ENCODE peak calls at places on chromosomes 6 and 20, in seven cellular contexts. T is Panc1, W is K562, O is HCT116, Y is breast epithelium, P is endothelial cell of umbilical vein, U is esophagus muscularis mucosa. X is an unnamed sample.

GRCh38 chr6:149925253-149925973 is 2.5 kb upstream of the RAET1G start:
- DNase-seq in T (no peak), W (no peak), U (no peak), O (no peak), P (peak; percentile 36), Y (no peak), X (no peak)

GRCh38 chr6:29251741-29252140 is 49.8 kb upstream of the OR14J1 start:
- DNase-seq in Y (no peak), W (no peak), T (no peak), O (no peak), U (no peak), P (no peak), X (no peak)

GRCh38 chr20:8646716-8647115 is 422.2 kb upstream of the PLCB4 start:
- DNase-seq in O (no peak), W (no peak), P (no peak), U (no peak), T (no peak), Y (no peak), X (no peak)

GRCh38 chr6:170128346-170128745 is 162.5 kb downstream of the DLL1 start:
- DNase-seq in P (no peak), U (no peak), Y (peak; percentile 14), T (no peak), O (no peak), W (no peak), X (no peak)

GRCh38 chr20:3871549-3872265 is 17.5 kb upstream of the PANK2 start:
- DNase-seq in W (no peak), Y (no peak), U (no peak), T (no peak), P (no peak), O (no peak), X (no peak)

GRCh38 chr6:56292505-56293181 is 45.3 kb upstream of the COL21A1 start:
- DNase-seq in O (peak; percentile 53), T (peak; percentile 72), P (peak; percentile 88), Y (no peak), U (no peak), W (peak; percentile 10), X (no peak)

GRCh38 chr6:130222775-130223174 is at the start of gene SAMD3:
- DNase-seq in Y (no peak), U (no peak), P (no peak), T (no peak), O (no peak), W (no peak), X (no peak)

GRCh38 chr6:5135783-5136376 is 50.7 kb downstream of the PPP1R3G start:
- DNase-seq in U (no peak), O (peak; percentile 27), T (no peak), P (peak; percentile 55), W (no peak), Y (no peak), X (no peak)

GRCh38 chr6:39882567-39882953 is 51.7 kb downstream of the MOCS1 start:
- DNase-seq in U (no peak), P (peak; percentile 93), T (no peak), O (no peak), W (no peak), Y (no peak), X (no peak)

GRCh38 chr6:124881898-124882579 is 80.2 kb upstream of the RNF217 start:
- DNase-seq in Y (no peak), U (no peak), W (no peak), T (no peak), O (no peak), P (peak; percentile 11), X (no peak)

GRCh38 chr6:7846971-7847818 is 63.4 kb downstream of the TXNDC5 start:
- DNase-seq in U (no peak), W (no peak), O (no peak), T (no peak), Y (no peak), P (peak; percentile 74), X (no peak)

GRCh38 chr6:138692978-138693909 is 80.3 kb upstream of the CCDC28A start:
- DNase-seq in W (peak; percentile 52), U (no peak), P (peak; percentile 64), Y (peak; percentile 73), T (no peak), O (peak; percentile 48), X (peak; percentile 61)

GRCh38 chr6:28254340-28254618 is 2.2 kb upstream of the ZKSCAN4 start:
- DNase-seq in U (no peak), O (no peak), P (no peak), Y (no peak), T (no peak), W (no peak), X (no peak)

GRCh38 chr20:3803854-3804253 is 7.7 kb downstream of the CDC25B start:
- DNase-seq in W (no peak), P (no peak), Y (no peak), O (no peak), T (no peak), U (no peak), X (no peak)

GRCh38 chr6:109449789-109450673 is 5.5 kb downstream of the MICAL1 start:
- DNase-seq in O (no peak), Y (no peak), U (no peak), P (no peak), T (no peak), W (no peak), X (no peak)

GRCh38 chr6:41741625-41742490 is 5.3 kb downstream of the PGC start:
- DNase-seq in O (no peak), T (no peak), P (no peak), Y (no peak), U (no peak), W (no peak), X (no peak)

GRCh38 chr20:58888521-58889333 is 36.2 kb downstream of the GNAS start:
- DNase-seq in W (peak; percentile 81), U (no peak), T (no peak), P (peak; percentile 50), Y (peak; percentile 82), O (no peak), X (peak; percentile 71)

GRCh38 chr6:161038229-161039003 is 46.8 kb downstream of the MAP3K4 start:
- DNase-seq in Y (no peak), W (no peak), P (peak; percentile 5), O (peak; percentile 45), T (peak; percentile 42), U (no peak), X (no peak)

GRCh38 chr6:79180082-79180481 is 54.4 kb downstream of the HMGN3 start:
- DNase-seq in U (no peak), Y (no peak), O (no peak), W (no peak), T (no peak), P (no peak), X (no peak)

DNA sequence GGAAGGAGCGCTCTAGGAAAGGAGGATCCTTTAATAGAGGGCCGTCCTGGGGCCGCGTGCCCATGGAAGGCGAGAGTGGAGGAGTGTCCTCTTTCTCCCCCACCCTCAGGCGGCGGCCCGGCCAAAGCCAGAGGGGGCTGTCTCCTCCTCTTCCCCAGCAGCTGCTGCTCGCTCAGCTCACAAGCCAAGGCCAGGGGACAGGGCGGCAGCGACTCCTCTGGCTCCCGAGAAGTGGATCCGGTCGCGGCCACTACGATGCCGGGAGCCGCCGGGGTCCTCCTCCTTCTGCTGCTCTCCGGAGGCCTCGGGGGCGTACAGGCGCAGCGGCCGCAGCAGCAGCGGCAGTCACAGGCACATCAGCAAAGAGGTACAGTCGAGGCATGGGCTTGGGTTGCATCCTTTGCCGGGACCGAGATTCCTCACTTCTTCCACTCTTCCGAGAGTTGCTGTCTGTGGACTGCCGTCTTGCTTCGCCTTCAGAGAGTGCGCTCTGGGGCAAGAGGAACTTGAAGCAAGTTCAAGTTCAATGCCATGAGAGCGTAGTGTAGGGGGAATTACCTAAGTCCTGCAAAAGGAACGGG is at the start of gene LAMA2:
- DNase-seq in T (no peak), Y (peak; percentile 56), W (no peak), U (peak; percentile 95), P (peak; percentile 38), O (no peak), X (no peak)
- TF ChIP-seq POLR2AphosphoS5 in T (no peak), Y (peak; percentile 84), W (no peak), U (peak; percentile 80), P (no peak), O (no peak), X (no peak)

GRCh38 chr6:168949876-168950499 is 303.7 kb downstream of the THBS2 start:
- DNase-seq in T (no peak), U (no peak), W (no peak), O (no peak), Y (no peak), P (no peak), X (no peak)
- TF ChIP-seq POLR2AphosphoS5 in T (no peak), U (no peak), W (no peak), O (no peak), Y (no peak), P (no peak), X (no peak)

GRCh38 chr6:12047304-12047703 is 35.2 kb downstream of the HIVEP1 start:
- DNase-seq in W (no peak), P (no peak), U (no peak), O (no peak), Y (no peak), T (no peak), X (no peak)

GRCh38 chr6:12047792-12048432 is 35.8 kb downstream of the HIVEP1 start:
- DNase-seq in Y (no peak), O (no peak), T (no peak), U (no peak), P (no peak), W (no peak), X (no peak)

GRCh38 chr6:12049165-12049564 is 37.1 kb downstream of the HIVEP1 start:
- DNase-seq in T (no peak), P (no peak), U (no peak), W (no peak), O (no peak), Y (no peak), X (no peak)

GRCh38 chr6:12048609-12049008 is 36.5 kb downstream of the HIVEP1 start:
- DNase-seq in T (no peak), U (no peak), Y (no peak), P (no peak), O (no peak), W (no peak), X (no peak)

DNA sequence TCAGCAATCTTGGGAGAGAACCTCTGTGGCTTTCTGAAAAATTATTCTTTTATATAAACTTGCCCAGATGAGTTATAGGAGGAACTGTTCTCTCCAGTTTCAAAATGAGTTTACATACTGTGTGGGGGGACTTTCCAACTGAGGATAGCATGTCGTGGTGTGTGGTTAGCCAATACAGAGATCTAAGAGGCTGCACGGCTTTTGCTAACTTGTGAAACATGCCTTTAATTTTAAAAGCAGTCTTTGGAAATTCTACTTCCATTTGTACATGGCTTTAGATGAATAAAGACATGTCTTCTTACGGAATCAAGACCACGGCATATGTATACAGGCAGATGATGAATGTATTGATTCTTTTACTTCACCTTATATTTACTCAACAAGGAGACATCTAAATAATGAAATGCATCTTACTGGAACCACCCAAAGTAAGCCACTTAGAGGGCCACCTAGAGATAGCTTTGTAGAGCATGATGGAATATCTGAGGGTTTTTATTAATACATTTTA is 39.8 kb downstream of the HIVEP1 start:
- DNase-seq in T (no peak), Y (no peak), U (no peak), P (no peak), O (no peak), W (no peak), X (no peak)
- TF ChIP-seq POLR2AphosphoS5 in T (no peak), Y (no peak), U (no peak), P (no peak), O (no peak), W (no peak), X (peak; percentile 33)

GRCh38 chr20:35714127-35714526 is 14.9 kb downstream of the ROMO1 start:
- DNase-seq in O (no peak), P (no peak), Y (no peak), W (no peak), T (no peak), U (no peak), X (no peak)
- TF ChIP-seq POLR2AphosphoS5 in O (no peak), P (no peak), Y (no peak), W (no peak), T (no peak), U (no peak), X (peak; percentile 39)

X was measured in GM12891.